ENCODE peak calls at places on chromosomes 7 and 10, in ten cellular contexts. R is left lung; T is stimulated activated CD4-positive, alpha-beta T cell treated with anti-CD3 and anti-CD28 coated beads, TNF-alpha, amount 100 ng/mL, for 24 hours; Q is B cell; J is KBM-7; A is GM23338; K is psoas muscle; X is fibroblast of lung; N is GM03348; H is T-cell. M is an unnamed sample.

GRCh38 chr10:7458554-7458953 is 47.7 kb upstream of the SFMBT2 start:
- DNase-seq in A (no peak), H (no peak), K (no peak), R (no peak), T (no peak), Q (no peak), X (peak; percentile 55), N (peak; percentile 14), J (no peak), M (peak; percentile 34)

GRCh38 chr7:105766421-105767191 is 109.8 kb downstream of the ATXN7L1 start:
- DNase-seq in J (no peak), Q (no peak), X (peak; percentile 31), H (no peak), T (no peak), N (no peak), R (no peak), A (no peak), K (no peak), M (no peak)

GRCh38 chr10:27745719-27746363 is at the start of gene MKX:
- DNase-seq in H (peak; percentile 41), X (peak; percentile 65), K (peak; percentile 60), A (peak; percentile 95), Q (peak; percentile 20), J (no peak), N (peak; percentile 74), T (no peak), R (peak; percentile 32), M (no peak)

GRCh38 chr10:76649723-76650127 is 987.9 kb downstream of the KCNMA1 start:
- DNase-seq in T (no peak), H (no peak), R (no peak), Q (no peak), N (peak; percentile 43), J (no peak), X (peak; percentile 68), A (no peak), K (no peak), M (peak; percentile 23)

GRCh38 chr10:32189400-32190084 is 133.3 kb upstream of the KIF5B start:
- DNase-seq in X (peak; percentile 42), H (no peak), T (no peak), A (peak; percentile 4), J (peak; percentile 80), R (no peak), N (peak; percentile 35), K (no peak), Q (no peak), M (peak; percentile 22)

GRCh38 chr10:99999319-100000108 is 10.2 kb downstream of the DNMBP start:
- DNase-seq in T (no peak), Q (no peak), X (no peak), R (no peak), A (no peak), H (no peak), K (no peak), J (no peak), N (no peak), M (no peak)

GRCh38 chr10:130244031-130244927 is 108.1 kb downstream of the GLRX3 start:
- DNase-seq in R (no peak), A (no peak), H (no peak), Q (no peak), J (no peak), K (no peak), X (no peak), T (no peak), N (no peak), M (no peak)

GRCh38 chr10:5346881-5347280 is 17.9 kb upstream of the UCN3 start:
- DNase-seq in N (no peak), H (no peak), T (no peak), Q (no peak), K (no peak), R (no peak), X (no peak), J (no peak), A (no peak), M (no peak)

GRCh38 chr10:62166331-62167154 is 102.1 kb downstream of the RTKN2 start:
- DNase-seq in K (no peak), X (peak; percentile 85), H (no peak), Q (peak; percentile 59), N (peak; percentile 80), J (peak; percentile 15), A (no peak), R (no peak), T (no peak), M (peak; percentile 65)

GRCh38 chr7:16416289-16417282 is 4.8 kb downstream of the CRPPA start:
- DNase-seq in A (no peak), J (peak; percentile 80), X (peak; percentile 58), N (peak; percentile 22), H (no peak), T (no peak), Q (no peak), R (no peak), K (no peak), M (peak; percentile 87)

GRCh38 chr7:23470290-23471089 is at the start of gene IGF2BP3:
- DNase-seq in Q (peak; percentile 48), N (peak; percentile 21), K (no peak), H (no peak), T (peak; percentile 34), A (peak; percentile 97), R (peak; percentile 38), J (peak; percentile 100), X (peak; percentile 98), M (peak; percentile 98)

GRCh38 chr7:100832281-100832633 is 4.9 kb upstream of the EPHB4 start:
- DNase-seq in R (no peak), A (no peak), H (no peak), N (no peak), T (no peak), Q (no peak), X (no peak), J (no peak), K (no peak), M (no peak)

GRCh38 chr7:68699090-68699711 is 899.1 kb upstream of the AUTS2 start:
- DNase-seq in K (no peak), Q (no peak), N (peak; percentile 62), T (no peak), J (no peak), H (no peak), X (peak; percentile 56), A (no peak), R (no peak), M (peak; percentile 74)

GRCh38 chr10:46096909-46097575 is 51.0 kb upstream of the MSMB start:
- DNase-seq in T (no peak), N (no peak), Q (no peak), K (no peak), R (no peak), J (peak; percentile 69), A (no peak), X (no peak), H (no peak), M (no peak)

GRCh38 chr10:93757766-93758509 is at the start of gene LGI1:
- DNase-seq in H (no peak), T (no peak), X (no peak), N (peak; percentile 21), K (no peak), Q (no peak), J (no peak), A (peak; percentile 29), R (no peak), M (peak; percentile 18)

GRCh38 chr7:134453526-134453925 is 5.4 kb downstream of the AKR1B1 start:
- DNase-seq in X (no peak), K (no peak), J (no peak), A (no peak), T (no peak), H (no peak), Q (no peak), R (no peak), N (no peak), M (no peak)

GRCh38 chr10:63416376-63416775 is 49.4 kb downstream of the JMJD1C start:
- DNase-seq in T (no peak), Q (no peak), J (no peak), R (no peak), X (peak; percentile 77), K (no peak), H (no peak), N (peak; percentile 26), A (no peak), M (peak; percentile 43)

GRCh38 chr7:45625714-45626440 is 51.7 kb downstream of the ADCY1 start:
- DNase-seq in N (no peak), J (no peak), R (no peak), K (no peak), Q (no peak), H (no peak), T (no peak), X (no peak), A (no peak), M (no peak)

GRCh38 chr7:107145072-107145838 is 23.5 kb upstream of the HBP1 start:
- DNase-seq in N (no peak), H (no peak), A (no peak), Q (no peak), R (no peak), X (no peak), K (no peak), T (no peak), J (no peak), M (no peak)

GRCh38 chr7:4255336-4255735 is 426.8 kb upstream of the FOXK1 start:
- DNase-seq in Q (no peak), J (no peak), R (no peak), X (no peak), A (no peak), K (no peak), T (no peak), N (no peak), H (no peak), M (no peak)

GRCh38 chr10:73717564-73717963 is 19.7 kb upstream of the AGAP5 start:
- DNase-seq in A (no peak), X (no peak), Q (peak; percentile 40), H (no peak), J (peak; percentile 63), K (no peak), R (no peak), T (no peak), N (no peak), M (no peak)

GRCh38 chr10:52459097-52459496 is 145.0 kb downstream of the DKK1 start:
- DNase-seq in N (no peak), H (no peak), J (no peak), R (no peak), A (no peak), Q (no peak), K (no peak), X (no peak), T (no peak), M (peak; percentile 59)

GRCh38 chr10:58712136-58712535 is 199.5 kb downstream of the BICC1 start:
- DNase-seq in J (no peak), Q (no peak), A (no peak), T (no peak), R (no peak), X (no peak), K (no peak), H (no peak), N (no peak), M (no peak)

GRCh38 chr7:117041822-117042221 is 88.5 kb downstream of the ST7 start:
- DNase-seq in X (no peak), T (no peak), Q (no peak), K (no peak), J (no peak), R (no peak), H (no peak), N (no peak), A (no peak), M (no peak)

M was measured in cardiac fibroblast.